ENCODE peak calls at places on chromosomes 2 and 18, in ten cellular contexts. One of them, this sample, is unnamed.

GRCh38 chr2:196244966-196245365 is 73.6 kb upstream of the STK17B start:
- DNase-seq in right atrium auricular region: no peak
- DNase-seq in suprapubic skin: no peak
- DNase-seq in fibroblast of pulmonary artery: peak
- DNase-seq in PC-3: no peak
- DNase-seq in MM.1S: no peak
- DNase-seq in sigmoid colon: no peak
- DNase-seq in astrocyte of the spinal cord: no peak
- DNase-seq in endothelial cell: no peak
- DNase-seq in lower lobe of right lung: no peak
- DNase-seq in this sample: no peak

GRCh38 chr2:19623488-19623887 is 265.1 kb upstream of the OSR1 start:
- DNase-seq in right atrium auricular region: no peak
- DNase-seq in suprapubic skin: no peak
- DNase-seq in fibroblast of pulmonary artery: peak
- DNase-seq in PC-3: peak
- DNase-seq in MM.1S: no peak
- DNase-seq in sigmoid colon: no peak
- DNase-seq in astrocyte of the spinal cord: peak
- DNase-seq in endothelial cell: no peak
- DNase-seq in lower lobe of right lung: no peak
- DNase-seq in this sample: no peak

GRCh38 chr2:71922501-71923142 is 225.0 kb downstream of the CYP26B1 start:
- DNase-seq in right atrium auricular region: no peak
- DNase-seq in suprapubic skin: no peak
- DNase-seq in fibroblast of pulmonary artery: no peak
- DNase-seq in PC-3: no peak
- DNase-seq in MM.1S: no peak
- DNase-seq in sigmoid colon: no peak
- DNase-seq in astrocyte of the spinal cord: no peak
- DNase-seq in endothelial cell: no peak
- DNase-seq in lower lobe of right lung: no peak
- DNase-seq in this sample: no peak

GRCh38 chr2:191352536-191352935 is 107.3 kb downstream of the MYO1B start:
- DNase-seq in right atrium auricular region: no peak
- DNase-seq in suprapubic skin: no peak
- DNase-seq in fibroblast of pulmonary artery: peak
- DNase-seq in PC-3: peak
- DNase-seq in MM.1S: no peak
- DNase-seq in sigmoid colon: no peak
- DNase-seq in astrocyte of the spinal cord: peak
- DNase-seq in endothelial cell: no peak
- DNase-seq in lower lobe of right lung: no peak
- DNase-seq in this sample: no peak

GRCh38 chr2:192307530-192307929 is 112.8 kb upstream of the TMEFF2 start:
- DNase-seq in right atrium auricular region: no peak
- DNase-seq in suprapubic skin: no peak
- DNase-seq in fibroblast of pulmonary artery: peak
- DNase-seq in PC-3: no peak
- DNase-seq in MM.1S: no peak
- DNase-seq in sigmoid colon: no peak
- DNase-seq in astrocyte of the spinal cord: no peak
- DNase-seq in endothelial cell: no peak
- DNase-seq in lower lobe of right lung: no peak
- DNase-seq in this sample: no peak

GRCh38 chr2:240795468-240795867 is 24.6 kb downstream of the KIF1A start:
- DNase-seq in right atrium auricular region: no peak
- DNase-seq in suprapubic skin: no peak
- DNase-seq in fibroblast of pulmonary artery: no peak
- DNase-seq in PC-3: no peak
- DNase-seq in MM.1S: no peak
- DNase-seq in sigmoid colon: peak
- DNase-seq in astrocyte of the spinal cord: no peak
- DNase-seq in endothelial cell: no peak
- DNase-seq in lower lobe of right lung: peak
- DNase-seq in this sample: no peak

GRCh38 chr18:21359746-21360145 is 117.7 kb downstream of the GREB1L start:
- DNase-seq in right atrium auricular region: no peak
- DNase-seq in suprapubic skin: no peak
- DNase-seq in fibroblast of pulmonary artery: no peak
- DNase-seq in PC-3: peak
- DNase-seq in MM.1S: no peak
- DNase-seq in sigmoid colon: no peak
- DNase-seq in astrocyte of the spinal cord: no peak
- DNase-seq in endothelial cell: no peak
- DNase-seq in lower lobe of right lung: no peak
- DNase-seq in this sample: no peak

GRCh38 chr2:231683907-231684306 is 24.4 kb upstream of the PTMA start:
- DNase-seq in right atrium auricular region: no peak
- DNase-seq in suprapubic skin: no peak
- DNase-seq in fibroblast of pulmonary artery: no peak
- DNase-seq in PC-3: no peak
- DNase-seq in MM.1S: no peak
- DNase-seq in sigmoid colon: no peak
- DNase-seq in astrocyte of the spinal cord: no peak
- DNase-seq in endothelial cell: no peak
- DNase-seq in lower lobe of right lung: no peak
- DNase-seq in this sample: no peak

GRCh38 chr2:207202645-207203044 is 36.9 kb upstream of the KLF7 start:
- DNase-seq in right atrium auricular region: no peak
- DNase-seq in suprapubic skin: no peak
- DNase-seq in fibroblast of pulmonary artery: peak
- DNase-seq in PC-3: peak
- DNase-seq in MM.1S: peak
- DNase-seq in sigmoid colon: no peak
- DNase-seq in astrocyte of the spinal cord: peak
- DNase-seq in endothelial cell: peak
- DNase-seq in lower lobe of right lung: no peak
- DNase-seq in this sample: no peak

GRCh38 chr2:64212346-64212745 is 68.1 kb upstream of the PELI1 start:
- DNase-seq in right atrium auricular region: no peak
- DNase-seq in suprapubic skin: no peak
- DNase-seq in fibroblast of pulmonary artery: peak
- DNase-seq in PC-3: peak
- DNase-seq in MM.1S: peak
- DNase-seq in sigmoid colon: no peak
- DNase-seq in astrocyte of the spinal cord: peak
- DNase-seq in endothelial cell: no peak
- DNase-seq in lower lobe of right lung: no peak
- DNase-seq in this sample: no peak

GRCh38 chr2:44941551-44942234 is at the start of gene SIX3:
- DNase-seq in right atrium auricular region: no peak
- DNase-seq in suprapubic skin: no peak
- DNase-seq in fibroblast of pulmonary artery: no peak
- DNase-seq in PC-3: peak
- DNase-seq in MM.1S: peak
- DNase-seq in sigmoid colon: no peak
- DNase-seq in astrocyte of the spinal cord: no peak
- DNase-seq in endothelial cell: no peak
- DNase-seq in lower lobe of right lung: no peak
- DNase-seq in this sample: no peak

GRCh38 chr2:96923201-96923600 is 53.3 kb upstream of the SEMA4C start:
- DNase-seq in right atrium auricular region: no peak
- DNase-seq in suprapubic skin: no peak
- DNase-seq in fibroblast of pulmonary artery: no peak
- DNase-seq in PC-3: no peak
- DNase-seq in MM.1S: no peak
- DNase-seq in sigmoid colon: no peak
- DNase-seq in astrocyte of the spinal cord: no peak
- DNase-seq in endothelial cell: no peak
- DNase-seq in lower lobe of right lung: peak
- DNase-seq in this sample: no peak

GRCh38 chr2:238155051-238155760 is 3.6 kb upstream of the ERFE start:
- DNase-seq in right atrium auricular region: peak
- DNase-seq in suprapubic skin: no peak
- DNase-seq in fibroblast of pulmonary artery: peak
- DNase-seq in PC-3: no peak
- DNase-seq in MM.1S: no peak
- DNase-seq in sigmoid colon: no peak
- DNase-seq in astrocyte of the spinal cord: peak
- DNase-seq in endothelial cell: no peak
- DNase-seq in lower lobe of right lung: no peak
- DNase-seq in this sample: no peak

GRCh38 chr2:46058140-46058539 is 239.1 kb upstream of the EPAS1 start:
- DNase-seq in right atrium auricular region: no peak
- DNase-seq in suprapubic skin: no peak
- DNase-seq in fibroblast of pulmonary artery: peak
- DNase-seq in PC-3: peak
- DNase-seq in MM.1S: no peak
- DNase-seq in sigmoid colon: peak
- DNase-seq in astrocyte of the spinal cord: no peak
- DNase-seq in endothelial cell: no peak
- DNase-seq in lower lobe of right lung: no peak
- DNase-seq in this sample: no peak

GRCh38 chr2:68987051-68987503 is 12.6 kb downstream of the GKN1 start:
- DNase-seq in right atrium auricular region: no peak
- DNase-seq in suprapubic skin: no peak
- DNase-seq in fibroblast of pulmonary artery: no peak
- DNase-seq in PC-3: no peak
- DNase-seq in MM.1S: no peak
- DNase-seq in sigmoid colon: no peak
- DNase-seq in astrocyte of the spinal cord: no peak
- DNase-seq in endothelial cell: no peak
- DNase-seq in lower lobe of right lung: no peak
- DNase-seq in this sample: no peak

GRCh38 chr2:44952806-44953685 is 11.5 kb downstream of the SIX3 start:
- DNase-seq in right atrium auricular region: no peak
- DNase-seq in suprapubic skin: no peak
- DNase-seq in fibroblast of pulmonary artery: no peak
- DNase-seq in PC-3: no peak
- DNase-seq in MM.1S: no peak
- DNase-seq in sigmoid colon: no peak
- DNase-seq in astrocyte of the spinal cord: no peak
- DNase-seq in endothelial cell: no peak
- DNase-seq in lower lobe of right lung: no peak
- DNase-seq in this sample: no peak

GRCh38 chr18:32684940-32685339 is 87.9 kb downstream of the KLHL14 start:
- DNase-seq in right atrium auricular region: no peak
- DNase-seq in suprapubic skin: no peak
- DNase-seq in fibroblast of pulmonary artery: no peak
- DNase-seq in PC-3: no peak
- DNase-seq in MM.1S: no peak
- DNase-seq in sigmoid colon: no peak
- DNase-seq in astrocyte of the spinal cord: no peak
- DNase-seq in endothelial cell: no peak
- DNase-seq in lower lobe of right lung: no peak
- DNase-seq in this sample: no peak

GRCh38 chr2:105563000-105563719 is 164.3 kb upstream of the FHL2 start:
- DNase-seq in right atrium auricular region: no peak
- DNase-seq in suprapubic skin: no peak
- DNase-seq in fibroblast of pulmonary artery: no peak
- DNase-seq in PC-3: no peak
- DNase-seq in MM.1S: no peak
- DNase-seq in sigmoid colon: no peak
- DNase-seq in astrocyte of the spinal cord: no peak
- DNase-seq in endothelial cell: no peak
- DNase-seq in lower lobe of right lung: no peak
- DNase-seq in this sample: no peak
- TF ChIP-seq CTCF in right atrium auricular region: no peak
- TF ChIP-seq CTCF in suprapubic skin: no peak
- TF ChIP-seq CTCF in fibroblast of pulmonary artery: no peak
- TF ChIP-seq CTCF in PC-3: no peak
- TF ChIP-seq CTCF in MM.1S: no peak
- TF ChIP-seq CTCF in sigmoid colon: no peak
- TF ChIP-seq CTCF in astrocyte of the spinal cord: no peak
- TF ChIP-seq CTCF in endothelial cell: no peak
- TF ChIP-seq CTCF in lower lobe of right lung: no peak
- TF ChIP-seq CTCF in this sample: no peak

GRCh38 chr18:67373636-67374035 is 142.9 kb downstream of the DSEL start:
- DNase-seq in right atrium auricular region: no peak
- DNase-seq in suprapubic skin: no peak
- DNase-seq in fibroblast of pulmonary artery: no peak
- DNase-seq in PC-3: no peak
- DNase-seq in MM.1S: no peak
- DNase-seq in sigmoid colon: no peak
- DNase-seq in astrocyte of the spinal cord: no peak
- DNase-seq in endothelial cell: no peak
- DNase-seq in lower lobe of right lung: no peak
- DNase-seq in this sample: no peak
- TF ChIP-seq CTCF in right atrium auricular region: no peak
- TF ChIP-seq CTCF in suprapubic skin: no peak
- TF ChIP-seq CTCF in fibroblast of pulmonary artery: no peak
- TF ChIP-seq CTCF in PC-3: no peak
- TF ChIP-seq CTCF in MM.1S: no peak
- TF ChIP-seq CTCF in sigmoid colon: no peak
- TF ChIP-seq CTCF in astrocyte of the spinal cord: no peak
- TF ChIP-seq CTCF in endothelial cell: no peak
- TF ChIP-seq CTCF in lower lobe of right lung: no peak
- TF ChIP-seq CTCF in this sample: no peak

GRCh38 chr2:112820343-112820742 is 16.2 kb downstream of the IL1B start:
- DNase-seq in right atrium auricular region: no peak
- DNase-seq in suprapubic skin: no peak
- DNase-seq in fibroblast of pulmonary artery: no peak
- DNase-seq in PC-3: no peak
- DNase-seq in MM.1S: no peak
- DNase-seq in sigmoid colon: no peak
- DNase-seq in astrocyte of the spinal cord: no peak
- DNase-seq in endothelial cell: no peak
- DNase-seq in lower lobe of right lung: no peak
- DNase-seq in this sample: no peak

GRCh38 chr2:112814278-112814677 is 22.3 kb downstream of the IL1B start:
- DNase-seq in right atrium auricular region: no peak
- DNase-seq in suprapubic skin: no peak
- DNase-seq in fibroblast of pulmonary artery: peak
- DNase-seq in PC-3: no peak
- DNase-seq in MM.1S: no peak
- DNase-seq in sigmoid colon: no peak
- DNase-seq in astrocyte of the spinal cord: peak
- DNase-seq in endothelial cell: no peak
- DNase-seq in lower lobe of right lung: no peak
- DNase-seq in this sample: no peak

GRCh38 chr2:112818094-112818902 is 18.3 kb downstream of the IL1B start:
- DNase-seq in right atrium auricular region: no peak
- DNase-seq in suprapubic skin: no peak
- DNase-seq in fibroblast of pulmonary artery: peak
- DNase-seq in PC-3: no peak
- DNase-seq in MM.1S: no peak
- DNase-seq in sigmoid colon: no peak
- DNase-seq in astrocyte of the spinal cord: no peak
- DNase-seq in endothelial cell: no peak
- DNase-seq in lower lobe of right lung: no peak
- DNase-seq in this sample: no peak

GRCh38 chr2:112819081-112819480 is 17.5 kb downstream of the IL1B start:
- DNase-seq in right atrium auricular region: no peak
- DNase-seq in suprapubic skin: no peak
- DNase-seq in fibroblast of pulmonary artery: no peak
- DNase-seq in PC-3: no peak
- DNase-seq in MM.1S: no peak
- DNase-seq in sigmoid colon: no peak
- DNase-seq in astrocyte of the spinal cord: no peak
- DNase-seq in endothelial cell: no peak
- DNase-seq in lower lobe of right lung: no peak
- DNase-seq in this sample: no peak

GRCh38 chr2:112817082-112817481 is 19.5 kb downstream of the IL1B start:
- DNase-seq in right atrium auricular region: no peak
- DNase-seq in suprapubic skin: no peak
- DNase-seq in fibroblast of pulmonary artery: no peak
- DNase-seq in PC-3: no peak
- DNase-seq in MM.1S: no peak
- DNase-seq in sigmoid colon: no peak
- DNase-seq in astrocyte of the spinal cord: no peak
- DNase-seq in endothelial cell: no peak
- DNase-seq in lower lobe of right lung: no peak
- DNase-seq in this sample: no peak
- TF ChIP-seq CTCF in right atrium auricular region: no peak
- TF ChIP-seq CTCF in suprapubic skin: no peak
- TF ChIP-seq CTCF in fibroblast of pulmonary artery: no peak
- TF ChIP-seq CTCF in PC-3: no peak
- TF ChIP-seq CTCF in MM.1S: no peak
- TF ChIP-seq CTCF in sigmoid colon: no peak
- TF ChIP-seq CTCF in astrocyte of the spinal cord: no peak
- TF ChIP-seq CTCF in endothelial cell: no peak
- TF ChIP-seq CTCF in lower lobe of right lung: no peak
- TF ChIP-seq CTCF in this sample: no peak

GRCh38 chr2:108182489-108182888 is 57.3 kb upstream of the SULT1C3 start:
- DNase-seq in right atrium auricular region: no peak
- DNase-seq in suprapubic skin: no peak
- DNase-seq in fibroblast of pulmonary artery: no peak
- DNase-seq in PC-3: peak
- DNase-seq in MM.1S: peak
- DNase-seq in sigmoid colon: no peak
- DNase-seq in astrocyte of the spinal cord: no peak
- DNase-seq in endothelial cell: peak
- DNase-seq in lower lobe of right lung: no peak
- DNase-seq in this sample: no peak
- TF ChIP-seq CTCF in right atrium auricular region: no peak
- TF ChIP-seq CTCF in suprapubic skin: no peak
- TF ChIP-seq CTCF in fibroblast of pulmonary artery: no peak
- TF ChIP-seq CTCF in PC-3: peak
- TF ChIP-seq CTCF in MM.1S: peak
- TF ChIP-seq CTCF in sigmoid colon: no peak
- TF ChIP-seq CTCF in astrocyte of the spinal cord: peak
- TF ChIP-seq CTCF in endothelial cell: peak
- TF ChIP-seq CTCF in lower lobe of right lung: no peak
- TF ChIP-seq CTCF in this sample: peak

This sample was measured in type B pancreatic cell.